ENCODE peak calls at places on chromosomes 13 and 19, in nine cellular contexts. C, W, S, G, X, Q, E, V and O are unnamed samples.

GRCh38 chr13:33676700-33677048 is 141.3 kb upstream of the RFC3 start:
- DNase-seq in C (peak; percentile 64), W (peak; percentile 21), G (peak; percentile 50), E (peak; percentile 58), Q (no peak), X (peak; percentile 47), V (peak; percentile 87), S (peak; percentile 29), O (peak; percentile 75)

GRCh38 chr13:33870046-33870668 is 52.2 kb downstream of the RFC3 start:
- DNase-seq in S (no peak), W (no peak), C (no peak), X (no peak), Q (no peak), V (peak; percentile 60), E (no peak), G (peak; percentile 31), O (no peak)

GRCh38 chr19:1455336-1456120 is 5.6 kb downstream of the APC2 start:
- DNase-seq in W (peak; percentile 30), C (peak; percentile 67), Q (peak; percentile 22), S (no peak), X (no peak), V (peak; percentile 68), E (peak; percentile 83), G (no peak), O (no peak)

GRCh38 chr13:30718661-30719520 is 16.5 kb upstream of the ALOX5AP start:
- DNase-seq in V (no peak), Q (no peak), C (no peak), S (no peak), W (peak; percentile 95), X (no peak), G (no peak), E (no peak), O (no peak)

GRCh38 chr13:34634443-34634842 is 307.6 kb upstream of the NBEA start:
- DNase-seq in S (no peak), W (no peak), E (no peak), Q (no peak), G (no peak), C (no peak), X (no peak), V (no peak), O (no peak)

GRCh38 chr19:16078759-16079707 is 2.7 kb downstream of the TPM4 start:
- DNase-seq in W (peak; percentile 98), E (peak; percentile 77), Q (peak; percentile 82), C (peak; percentile 70), G (peak; percentile 43), V (peak; percentile 76), X (peak; percentile 36), S (peak; percentile 81), O (peak; percentile 70)

GRCh38 chr13:36344173-36344572 is 2.0 kb downstream of the SPART start:
- DNase-seq in E (peak; percentile 10), V (no peak), S (no peak), C (no peak), X (no peak), W (peak; percentile 70), Q (no peak), G (no peak), O (no peak)

GRCh38 chr19:39677931-39678889 is 22.5 kb downstream of the LGALS16 start:
- DNase-seq in V (peak; percentile 90), S (no peak), X (peak; percentile 57), C (peak; percentile 62), Q (no peak), W (peak; percentile 39), E (no peak), G (peak; percentile 42), O (no peak)

GRCh38 chr19:2494447-2495129 is 18.7 kb downstream of the GADD45B start:
- DNase-seq in V (peak; percentile 82), X (peak; percentile 46), E (peak; percentile 82), Q (peak; percentile 53), G (peak; percentile 81), S (peak; percentile 76), W (peak; percentile 79), C (peak; percentile 80), O (peak; percentile 82)

GRCh38 chr13:105773887-105774538 is 761.4 kb downstream of the EFNB2 start:
- DNase-seq in C (no peak), E (no peak), V (no peak), Q (no peak), X (no peak), W (peak; percentile 57), G (no peak), S (no peak), O (no peak)

GRCh38 chr13:110812111-110812868 is 98.8 kb downstream of the ING1 start:
- DNase-seq in G (no peak), Q (no peak), W (no peak), V (no peak), E (no peak), X (no peak), S (no peak), C (no peak), O (no peak)

GRCh38 chr19:6198896-6199239 is 63.4 kb downstream of the ACSBG2 start:
- DNase-seq in S (no peak), V (no peak), E (no peak), X (no peak), C (no peak), Q (no peak), G (no peak), W (no peak), O (no peak)

GRCh38 chr19:658916-659839 is 3.8 kb downstream of the RNF126 start:
- DNase-seq in E (peak; percentile 54), C (peak; percentile 39), G (peak; percentile 61), W (no peak), V (peak; percentile 47), X (no peak), Q (peak; percentile 68), S (no peak), O (peak; percentile 46)

GRCh38 chr13:112374271-112374670 is 1.9 kb upstream of the SPACA7 start:
- DNase-seq in G (no peak), V (no peak), Q (no peak), S (no peak), E (no peak), X (no peak), C (no peak), W (no peak), O (no peak)

GRCh38 chr13:112370311-112370710 is 5.8 kb upstream of the SPACA7 start:
- DNase-seq in S (no peak), W (no peak), V (no peak), C (no peak), E (no peak), Q (no peak), G (no peak), X (no peak), O (no peak)

GRCh38 chr13:112376050-112376681 is at the start of gene SPACA7:
- DNase-seq in S (no peak), X (no peak), C (no peak), V (no peak), G (no peak), Q (no peak), E (no peak), W (no peak), O (no peak)
- H3K4me1 ChIP-seq in S (no peaks in the 10 kb centered on the region), X (no peaks in the 10 kb centered on the region), C (no peaks in the 10 kb centered on the region), V (no peaks in the 10 kb centered on the region), G (no peaks in the 10 kb centered on the region), Q (no peaks in the 10 kb centered on the region), E (no peaks in the 10 kb centered on the region), W (no peaks in the 10 kb centered on the region), O (no peaks in the 10 kb centered on the region)

DNA sequence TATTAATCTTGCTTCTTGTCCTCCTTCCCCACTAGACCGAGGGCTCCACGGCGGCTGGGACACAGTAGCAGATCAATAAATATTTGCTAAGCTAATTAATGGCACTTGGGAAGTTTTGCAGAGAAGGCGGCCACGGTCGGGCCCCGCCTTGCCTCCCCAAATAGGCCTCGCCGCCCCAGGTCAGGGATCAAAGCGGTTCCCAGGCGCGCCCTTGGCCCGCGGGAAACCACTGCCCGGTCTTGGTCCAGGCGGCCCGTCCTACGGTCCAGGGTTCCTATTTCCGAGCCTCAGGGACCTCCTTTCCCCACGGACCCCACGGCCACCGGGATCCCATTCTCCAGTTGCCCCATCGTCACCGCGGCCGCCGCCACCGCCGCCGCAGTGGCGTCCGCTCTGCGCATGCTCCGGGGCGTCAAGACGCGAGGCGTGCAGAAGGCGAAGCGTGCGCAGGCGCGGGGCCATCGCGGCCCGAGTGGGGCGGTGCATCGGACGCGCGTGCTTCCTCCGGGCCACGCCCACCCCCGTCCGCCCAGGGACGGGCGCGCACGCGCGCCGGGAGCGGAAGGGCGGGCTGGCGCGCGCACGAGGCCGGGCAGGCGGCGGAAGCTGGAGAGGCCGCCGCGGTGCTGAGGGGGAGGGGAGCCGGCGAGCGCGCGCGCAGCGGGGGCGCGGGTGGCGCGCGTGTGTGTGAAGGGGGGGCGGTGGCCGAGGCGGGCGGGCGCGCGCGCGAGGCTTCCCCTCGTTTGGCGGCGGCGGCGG is at the start of gene SMARCA4:
- DNase-seq in C (peak; percentile 99), W (peak; percentile 96), X (peak; percentile 93), E (peak; percentile 99), G (peak; percentile 99), S (peak; percentile 98), Q (peak; percentile 93), V (peak; percentile 97), O (peak; percentile 96)
- TF ChIP-seq POLR2A in C (peak; percentile 91), W (peak; percentile 89), X (peak; percentile 96), E (peak; percentile 91), G (peak; percentile 91), S (peak; percentile 95), Q (peak; percentile 88), V (peak; percentile 93), O (peak; percentile 86)

GRCh38 chr19:14116525-14116917 is 1.0 kb downstream of the PRKACA start:
- DNase-seq in C (no peak), W (no peak), Q (no peak), S (no peak), G (no peak), X (no peak), E (no peak), V (no peak), O (no peak)

GRCh38 chr19:14116918-14117578 is 514 bp downstream of the PRKACA start:
- DNase-seq in G (peak; percentile 61), C (no peak), S (peak; percentile 61), Q (no peak), V (peak; percentile 38), E (no peak), W (no peak), X (no peak), O (peak; percentile 78)

GRCh38 chr19:14114854-14115253 is 2.7 kb downstream of the PRKACA start:
- DNase-seq in W (no peak), E (peak; percentile 71), S (no peak), X (no peak), Q (peak; percentile 46), G (peak; percentile 74), V (peak; percentile 62), C (peak; percentile 60), O (peak; percentile 73)

GRCh38 chr19:14114439-14114838 is 3.1 kb downstream of the PRKACA start:
- DNase-seq in X (no peak), W (no peak), G (no peak), S (no peak), V (no peak), Q (no peak), C (no peak), E (no peak), O (no peak)

DNA sequence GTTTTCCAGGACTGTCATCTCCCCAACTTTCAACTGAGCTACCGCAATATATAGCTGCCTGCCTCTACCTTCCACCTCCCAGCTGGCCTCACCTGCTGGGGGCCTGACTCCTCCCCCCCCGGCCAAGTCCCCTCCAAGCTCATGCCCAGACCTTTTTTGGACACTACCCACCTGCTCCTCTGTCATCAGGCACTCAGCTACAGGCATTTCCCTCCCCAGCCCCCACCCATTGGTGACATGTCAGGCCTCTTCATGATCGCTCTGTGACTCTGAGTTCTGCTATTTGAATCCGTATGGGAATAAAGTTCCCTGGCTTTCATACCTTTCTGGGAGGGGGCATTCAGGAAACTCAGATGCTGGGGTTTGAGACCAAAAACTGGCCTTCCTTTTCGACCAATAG is 1.8 kb downstream of the PRKACA start:
- DNase-seq in S (no peak), G (no peak), W (no peak), Q (no peak), E (no peak), V (no peak), C (no peak), X (no peak), O (peak; percentile 48)
- H3K4me1 ChIP-seq in S (peaks cover 39% of the 10 kb centered on the region), G (no peaks in the 10 kb centered on the region), W (peaks cover 26% of the 10 kb centered on the region), Q (peaks cover 22% of the 10 kb centered on the region), E (peaks cover 54% of the 10 kb centered on the region), V (peaks cover 61% of the 10 kb centered on the region), C (peaks cover 82% of the 10 kb centered on the region), X (peaks cover 72% of the 10 kb centered on the region), O (peaks cover 59% of the 10 kb centered on the region)

GRCh38 chr13:94549241-94550029 is 46.5 kb downstream of the TGDS start:
- DNase-seq in X (peak; percentile 71), V (peak; percentile 93), E (peak; percentile 93), G (peak; percentile 91), W (peak; percentile 96), Q (peak; percentile 86), C (peak; percentile 86), S (peak; percentile 92), O (peak; percentile 92)
- TF ChIP-seq POLR2A in X (peak; percentile 40), V (peak; percentile 73), E (peak; percentile 38), G (peak; percentile 56), W (peak; percentile 17), Q (peak; percentile 21), C (no peak), S (peak; percentile 8), O (peak; percentile 41)